ENCODE peak calls at places on chromosomes 16 and 17, in ten cellular contexts. One of them, this sample, is unnamed.

GRCh38 chr17:2634361-2634960 is 41.0 kb downstream of the PAFAH1B1 start:
- DNase-seq in upper lobe of right lung: no peak
- DNase-seq in heart left ventricle: no peak
- DNase-seq in A673: no peak
- DNase-seq in HepG2: no peak
- DNase-seq in stomach: peak; percentile 38
- DNase-seq in tibial artery: no peak
- DNase-seq in psoas muscle: peak; percentile 67
- DNase-seq in cardiac muscle cell: no peak
- DNase-seq in ovary: no peak
- DNase-seq in this sample: no peak

GRCh38 chr16:50298591-50299507 is 32.5 kb downstream of the ADCY7 start:
- DNase-seq in upper lobe of right lung: peak; percentile 55
- DNase-seq in heart left ventricle: no peak
- DNase-seq in A673: no peak
- DNase-seq in HepG2: no peak
- DNase-seq in stomach: no peak
- DNase-seq in tibial artery: peak; percentile 19
- DNase-seq in psoas muscle: peak; percentile 39
- DNase-seq in cardiac muscle cell: no peak
- DNase-seq in ovary: peak; percentile 26
- DNase-seq in this sample: no peak

GRCh38 chr17:68205251-68205807 is 42.5 kb upstream of the AMZ2 start:
- DNase-seq in upper lobe of right lung: peak; percentile 96
- DNase-seq in heart left ventricle: peak; percentile 96
- DNase-seq in A673: peak; percentile 95
- DNase-seq in HepG2: peak; percentile 80
- DNase-seq in stomach: peak; percentile 92
- DNase-seq in tibial artery: peak; percentile 94
- DNase-seq in psoas muscle: peak; percentile 96
- DNase-seq in cardiac muscle cell: peak; percentile 93
- DNase-seq in ovary: peak; percentile 92
- DNase-seq in this sample: peak; percentile 93

GRCh38 chr16:9185396-9185795 is 94.0 kb downstream of the HAPSTR1 start:
- DNase-seq in upper lobe of right lung: no peak
- DNase-seq in heart left ventricle: no peak
- DNase-seq in A673: peak; percentile 68
- DNase-seq in HepG2: no peak
- DNase-seq in stomach: no peak
- DNase-seq in tibial artery: no peak
- DNase-seq in psoas muscle: no peak
- DNase-seq in cardiac muscle cell: no peak
- DNase-seq in ovary: no peak
- DNase-seq in this sample: no peak

GRCh38 chr17:6555331-6556120 is 829 bp downstream of the PITPNM3 start:
- DNase-seq in upper lobe of right lung: peak; percentile 79
- DNase-seq in heart left ventricle: no peak
- DNase-seq in A673: no peak
- DNase-seq in HepG2: no peak
- DNase-seq in stomach: peak; percentile 55
- DNase-seq in tibial artery: no peak
- DNase-seq in psoas muscle: no peak
- DNase-seq in cardiac muscle cell: no peak
- DNase-seq in ovary: peak; percentile 57
- DNase-seq in this sample: no peak

GRCh38 chr16:84844561-84845495 is 25.0 kb downstream of the CRISPLD2 start:
- DNase-seq in upper lobe of right lung: no peak
- DNase-seq in heart left ventricle: peak; percentile 58
- DNase-seq in A673: peak; percentile 42
- DNase-seq in HepG2: no peak
- DNase-seq in stomach: no peak
- DNase-seq in tibial artery: no peak
- DNase-seq in psoas muscle: peak; percentile 23
- DNase-seq in cardiac muscle cell: no peak
- DNase-seq in ovary: no peak
- DNase-seq in this sample: no peak

GRCh38 chr16:50279142-50279865 is 13.0 kb downstream of the ADCY7 start:
- DNase-seq in upper lobe of right lung: peak; percentile 88
- DNase-seq in heart left ventricle: peak; percentile 81
- DNase-seq in A673: no peak
- DNase-seq in HepG2: no peak
- DNase-seq in stomach: peak; percentile 45
- DNase-seq in tibial artery: peak; percentile 80
- DNase-seq in psoas muscle: peak; percentile 67
- DNase-seq in cardiac muscle cell: no peak
- DNase-seq in ovary: peak; percentile 18
- DNase-seq in this sample: peak; percentile 21

GRCh38 chr17:45749831-45750335 is 34.2 kb upstream of the CRHR1 start:
- DNase-seq in upper lobe of right lung: no peak
- DNase-seq in heart left ventricle: no peak
- DNase-seq in A673: no peak
- DNase-seq in HepG2: no peak
- DNase-seq in stomach: no peak
- DNase-seq in tibial artery: no peak
- DNase-seq in psoas muscle: no peak
- DNase-seq in cardiac muscle cell: no peak
- DNase-seq in ovary: no peak
- DNase-seq in this sample: no peak

GRCh38 chr17:81115749-81116464 is 49.4 kb upstream of the PVALEF start:
- DNase-seq in upper lobe of right lung: no peak
- DNase-seq in heart left ventricle: peak; percentile 58
- DNase-seq in A673: no peak
- DNase-seq in HepG2: no peak
- DNase-seq in stomach: no peak
- DNase-seq in tibial artery: no peak
- DNase-seq in psoas muscle: no peak
- DNase-seq in cardiac muscle cell: no peak
- DNase-seq in ovary: no peak
- DNase-seq in this sample: no peak

DNA sequence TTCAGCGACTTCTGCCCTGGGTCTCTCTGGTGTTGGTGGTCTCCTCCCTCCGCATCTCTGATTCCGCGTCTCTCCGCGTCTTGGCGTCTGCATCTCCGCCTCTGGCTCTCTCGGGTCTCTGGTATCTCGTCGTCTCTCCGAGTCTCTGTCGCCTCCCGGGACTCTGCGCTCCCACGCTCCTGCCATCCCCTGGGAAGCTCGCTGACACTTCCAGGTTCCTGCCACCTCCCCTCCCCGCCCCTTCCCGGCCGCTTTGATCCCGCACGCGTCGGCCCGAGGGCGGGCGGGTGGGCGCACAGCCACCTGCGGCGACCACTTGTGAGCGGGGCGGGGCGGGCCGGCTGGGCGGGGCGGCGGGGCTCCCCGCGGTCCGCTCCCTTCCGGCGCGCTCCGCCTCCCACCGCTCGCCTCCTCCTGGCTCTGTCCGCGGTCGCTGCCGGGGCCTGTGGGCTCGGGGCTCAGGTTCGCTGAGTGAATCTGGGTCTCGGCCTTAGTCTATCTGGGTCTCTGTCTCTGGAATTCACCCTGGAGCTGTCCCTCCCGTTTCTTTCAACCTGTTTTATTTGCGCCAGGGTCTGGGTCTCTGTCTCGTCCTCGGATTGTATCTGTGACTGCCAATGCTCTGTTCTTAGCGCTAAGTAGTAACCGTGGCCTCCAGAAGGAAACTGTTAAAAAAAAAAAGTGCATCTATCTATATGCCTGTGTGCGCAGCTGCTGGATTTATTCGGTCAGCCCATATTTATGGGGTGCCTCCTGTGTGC is 2.6 kb upstream of the HES7 start:
- DNase-seq in upper lobe of right lung: peak; percentile 74
- DNase-seq in heart left ventricle: no peak
- DNase-seq in A673: peak; percentile 74
- DNase-seq in HepG2: no peak
- DNase-seq in stomach: no peak
- DNase-seq in tibial artery: no peak
- DNase-seq in psoas muscle: peak; percentile 70
- DNase-seq in cardiac muscle cell: peak; percentile 81
- DNase-seq in ovary: peak; percentile 56
- DNase-seq in this sample: peak; percentile 84
- H3K27ac ChIP-seq in upper lobe of right lung: no peak overlapping the region
- H3K27ac ChIP-seq in heart left ventricle: peak overlapping the region; percentile 82
- H3K27ac ChIP-seq in A673: peak overlapping the region; percentile 58
- H3K27ac ChIP-seq in HepG2: no peak overlapping the region
- H3K27ac ChIP-seq in stomach: peak overlapping the region; percentile 66
- H3K27ac ChIP-seq in tibial artery: peak overlapping the region; percentile 68
- H3K27ac ChIP-seq in psoas muscle: peak overlapping the region; percentile 69
- H3K27ac ChIP-seq in cardiac muscle cell: no peak overlapping the region
- H3K27ac ChIP-seq in ovary: peak overlapping the region; percentile 35
- H3K27ac ChIP-seq in this sample: peak overlapping the region; percentile 46

GRCh38 chr17:927611-928461 is 51.7 kb downstream of the NXN start:
- DNase-seq in upper lobe of right lung: no peak
- DNase-seq in heart left ventricle: no peak
- DNase-seq in A673: no peak
- DNase-seq in HepG2: no peak
- DNase-seq in stomach: peak; percentile 44
- DNase-seq in tibial artery: no peak
- DNase-seq in psoas muscle: no peak
- DNase-seq in cardiac muscle cell: no peak
- DNase-seq in ovary: no peak
- DNase-seq in this sample: no peak
- H3K4me3 ChIP-seq in upper lobe of right lung: no peak overlapping the region
- H3K4me3 ChIP-seq in heart left ventricle: no peak overlapping the region
- H3K4me3 ChIP-seq in A673: no peak overlapping the region
- H3K4me3 ChIP-seq in HepG2: no peak overlapping the region
- H3K4me3 ChIP-seq in stomach: peak overlapping the region; percentile 16
- H3K4me3 ChIP-seq in tibial artery: no peak overlapping the region
- H3K4me3 ChIP-seq in psoas muscle: no peak overlapping the region
- H3K4me3 ChIP-seq in cardiac muscle cell: no peak overlapping the region
- H3K4me3 ChIP-seq in ovary: no peak overlapping the region
- H3K4me3 ChIP-seq in this sample: no peak overlapping the region

GRCh38 chr17:35083071-35083470 is 19.6 kb upstream of the RFFL start:
- DNase-seq in upper lobe of right lung: no peak
- DNase-seq in heart left ventricle: no peak
- DNase-seq in A673: no peak
- DNase-seq in HepG2: no peak
- DNase-seq in stomach: no peak
- DNase-seq in tibial artery: no peak
- DNase-seq in psoas muscle: no peak
- DNase-seq in cardiac muscle cell: no peak
- DNase-seq in ovary: no peak
- DNase-seq in this sample: no peak
- H3K27ac ChIP-seq in upper lobe of right lung: no peak overlapping the region
- H3K27ac ChIP-seq in heart left ventricle: no peak overlapping the region
- H3K27ac ChIP-seq in A673: no peak overlapping the region
- H3K27ac ChIP-seq in HepG2: no peak overlapping the region
- H3K27ac ChIP-seq in stomach: no peak overlapping the region
- H3K27ac ChIP-seq in tibial artery: no peak overlapping the region
- H3K27ac ChIP-seq in psoas muscle: no peak overlapping the region
- H3K27ac ChIP-seq in cardiac muscle cell: no peak overlapping the region
- H3K27ac ChIP-seq in ovary: no peak overlapping the region
- H3K27ac ChIP-seq in this sample: no peak overlapping the region

DNA sequence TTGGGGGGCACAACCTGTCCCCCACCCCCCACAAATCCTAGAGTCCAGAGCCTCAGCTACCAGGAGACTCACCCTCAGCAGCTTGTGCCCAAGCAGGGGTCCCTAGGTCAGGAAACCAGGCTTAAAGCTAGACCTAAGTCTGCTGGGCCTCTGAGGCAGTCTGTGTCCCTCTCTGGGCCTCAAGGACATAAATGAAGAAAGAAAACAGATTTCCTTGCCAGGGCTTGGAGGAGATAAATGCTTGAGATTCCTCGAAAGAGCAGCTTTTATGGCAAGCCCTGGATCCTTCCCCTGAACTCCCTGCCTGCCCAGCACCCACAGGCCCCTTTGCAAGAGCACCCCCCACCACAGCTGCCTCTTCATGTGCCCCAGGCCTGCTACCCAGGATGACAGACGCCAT is 3.3 kb downstream of the SRCIN1 start:
- DNase-seq in upper lobe of right lung: no peak
- DNase-seq in heart left ventricle: no peak
- DNase-seq in A673: no peak
- DNase-seq in HepG2: no peak
- DNase-seq in stomach: no peak
- DNase-seq in tibial artery: no peak
- DNase-seq in psoas muscle: no peak
- DNase-seq in cardiac muscle cell: no peak
- DNase-seq in ovary: no peak
- DNase-seq in this sample: no peak
- H3K4me3 ChIP-seq in upper lobe of right lung: no peak overlapping the region
- H3K4me3 ChIP-seq in heart left ventricle: no peak overlapping the region
- H3K4me3 ChIP-seq in A673: no peak overlapping the region
- H3K4me3 ChIP-seq in HepG2: no peak overlapping the region
- H3K4me3 ChIP-seq in stomach: no peak overlapping the region
- H3K4me3 ChIP-seq in tibial artery: no peak overlapping the region
- H3K4me3 ChIP-seq in psoas muscle: no peak overlapping the region
- H3K4me3 ChIP-seq in cardiac muscle cell: no peak overlapping the region
- H3K4me3 ChIP-seq in ovary: no peak overlapping the region
- H3K4me3 ChIP-seq in this sample: no peak overlapping the region